ENCODE peak calls at places on chromosome 18, in seven cellular contexts. E is dorsolateral prefrontal cortex, A is fibroblast of villous mesenchyme, F is AG10803, D is GM12865, M is AG04449, J is colonic mucosa. R is an unnamed sample.

GRCh38 chr18:58013241-58014211 is 30.5 kb upstream of the NEDD4L start:
- DNase-seq in M (no peak), F (no peak), A (no peak), J (peak; percentile 78), E (no peak), D (no peak), R (no peak)

GRCh38 chr18:75247041-75247551 is 36.5 kb downstream of the TSHZ1 start:
- DNase-seq in M (no peak), A (peak; percentile 92), D (no peak), E (no peak), J (no peak), F (peak; percentile 81), R (no peak)

GRCh38 chr18:76503595-76503994 is 8.6 kb upstream of the ZNF516 start:
- DNase-seq in M (no peak), E (no peak), F (no peak), D (no peak), J (no peak), A (no peak), R (no peak)

GRCh38 chr18:75249672-75250470 is 39.3 kb downstream of the TSHZ1 start:
- DNase-seq in M (no peak), A (no peak), F (no peak), E (no peak), D (peak; percentile 16), J (no peak), R (no peak)

GRCh38 chr18:78884502-78884901 is 95.1 kb upstream of the SALL3 start:
- DNase-seq in J (no peak), D (no peak), M (no peak), F (no peak), A (no peak), E (no peak), R (no peak)

GRCh38 chr18:3722662-3723433 is 272.9 kb downstream of the TGIF1 start:
- DNase-seq in M (no peak), J (no peak), D (no peak), F (no peak), E (no peak), A (peak; percentile 82), R (no peak)

GRCh38 chr18:13613591-13614317 is 112.6 kb downstream of the FAM210A start:
- DNase-seq in M (no peak), A (no peak), E (no peak), F (no peak), D (peak; percentile 48), J (no peak), R (no peak)

GRCh38 chr18:37534627-37535026 is 31.0 kb downstream of the CELF4 start:
- DNase-seq in E (no peak), D (peak; percentile 44), J (no peak), A (no peak), F (no peak), M (no peak), R (no peak)

GRCh38 chr18:8116346-8117007 is 492.8 kb upstream of the RAB12 start:
- DNase-seq in J (no peak), E (no peak), F (peak; percentile 58), A (peak; percentile 68), M (no peak), D (no peak), R (no peak)

GRCh38 chr18:46253498-46253897 is 149.3 kb downstream of the HAUS1 start:
- DNase-seq in M (no peak), D (no peak), J (no peak), E (no peak), F (peak; percentile 49), A (peak; percentile 68), R (no peak)

GRCh38 chr18:54086046-54086802 is 138.2 kb downstream of the MBD2 start:
- DNase-seq in D (peak; percentile 54), F (no peak), M (no peak), J (no peak), A (no peak), E (no peak), R (no peak)

GRCh38 chr18:13574355-13574754 is 152.0 kb downstream of the FAM210A start:
- DNase-seq in E (no peak), A (no peak), F (no peak), D (no peak), J (no peak), M (no peak), R (no peak)

GRCh38 chr18:78986018-78986481 is 6.4 kb downstream of the SALL3 start:
- DNase-seq in M (no peak), E (no peak), A (no peak), D (no peak), J (no peak), F (no peak), R (no peak)

DNA sequence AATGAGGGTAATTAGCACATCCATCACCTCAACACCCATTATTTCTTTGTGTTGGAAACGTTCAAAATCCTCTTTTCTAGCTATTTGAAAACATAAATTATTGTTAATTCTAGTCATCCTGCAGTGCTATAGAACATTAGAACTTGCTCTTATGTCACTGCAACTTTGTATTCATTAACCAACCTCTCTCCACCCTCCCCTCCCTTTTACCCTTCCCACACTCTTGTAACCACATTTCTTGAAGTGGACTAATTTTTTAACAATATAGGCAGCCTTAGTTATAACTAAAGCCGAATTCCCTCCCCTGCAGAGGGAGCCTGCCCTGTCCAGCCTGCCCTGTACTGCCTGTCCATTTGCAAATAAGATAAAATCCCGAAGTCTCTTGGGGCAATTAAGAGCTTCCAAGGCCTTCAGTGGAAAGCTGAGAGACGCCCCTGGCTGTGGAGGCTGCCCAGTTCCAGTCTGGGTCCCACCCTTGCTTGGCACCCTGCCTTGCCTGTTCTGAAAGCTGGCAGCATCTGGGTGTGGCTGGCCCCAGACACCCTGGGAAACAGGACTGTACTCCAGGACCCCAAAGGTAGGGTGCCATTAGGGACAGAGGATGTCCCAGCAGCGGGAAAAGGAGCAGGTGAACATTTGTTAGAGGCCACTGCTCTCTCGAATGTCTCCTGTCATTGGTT is 65.1 kb downstream of the MEX3C start:
- DNase-seq in M (no peak), E (no peak), D (no peak), F (no peak), A (no peak), J (no peak), R (no peak)
- TF ChIP-seq CTCF in M (no peak), E (no peak), D (no peak), F (no peak), A (no peak), J (no peak), R (no peak)

GRCh38 chr18:48037481-48038271 is 107.2 kb upstream of the SMAD2 start:
- DNase-seq in J (no peak), A (no peak), D (no peak), F (no peak), M (no peak), E (peak; percentile 29), R (peak; percentile 69)
- TF ChIP-seq CTCF in J (peak; percentile 23), A (no peak), D (no peak), F (peak; percentile 7), M (peak; percentile 7), E (no peak), R (peak; percentile 67)

DNA sequence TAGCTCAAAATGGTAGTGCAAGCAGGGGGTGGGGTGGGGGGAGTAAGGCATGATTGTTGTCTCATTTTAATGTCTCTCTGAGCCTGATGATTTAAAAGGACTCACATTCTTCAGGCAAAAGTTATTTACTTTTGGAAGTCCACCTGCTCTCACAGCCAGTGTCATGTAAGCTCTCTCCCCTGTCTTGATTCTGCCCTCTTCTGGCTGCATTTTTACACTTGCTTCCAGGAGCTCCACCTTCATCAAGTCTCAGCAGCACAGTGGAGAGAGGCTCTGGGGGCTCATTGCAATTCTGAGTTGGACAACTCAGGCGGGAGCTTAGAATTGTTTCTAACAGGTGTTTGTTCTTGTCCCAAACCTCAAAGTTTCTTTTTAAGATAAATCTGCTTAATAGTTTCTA is 39.2 kb downstream of the GNAL start:
- DNase-seq in M (no peak), J (no peak), F (peak; percentile 6), A (peak; percentile 19), D (peak; percentile 24), E (no peak), R (peak; percentile 57)
- TF ChIP-seq CTCF in M (peak; percentile 2), J (no peak), F (peak; percentile 11), A (no peak), D (no peak), E (peak; percentile 9), R (peak; percentile 65)

DNA sequence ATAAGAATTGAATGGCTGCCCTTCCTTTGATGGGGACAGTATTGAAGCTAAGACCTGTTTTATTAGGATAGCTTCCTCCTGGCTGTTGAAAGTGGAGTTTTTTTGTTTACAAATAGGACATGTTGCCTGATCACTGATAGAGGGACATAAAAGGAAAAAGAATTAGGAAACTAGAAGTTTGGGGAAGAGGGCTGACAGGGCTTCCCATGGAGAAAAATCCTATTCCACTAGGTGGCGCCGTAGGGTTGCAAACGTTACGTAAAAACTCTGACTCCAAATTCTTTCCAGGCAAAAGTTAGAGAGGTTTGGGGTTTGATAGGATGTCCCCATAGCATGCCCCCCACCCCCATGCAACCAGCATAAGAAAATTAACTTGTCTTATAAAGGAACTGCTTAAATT is 11.1 kb upstream of the RBFA start:
- DNase-seq in M (no peak), E (no peak), F (no peak), A (no peak), D (no peak), J (no peak), R (no peak)
- TF ChIP-seq CTCF in M (no peak), E (no peak), F (peak; percentile 24), A (peak; percentile 20), D (peak; percentile 29), J (no peak), R (peak; percentile 71)

DNA sequence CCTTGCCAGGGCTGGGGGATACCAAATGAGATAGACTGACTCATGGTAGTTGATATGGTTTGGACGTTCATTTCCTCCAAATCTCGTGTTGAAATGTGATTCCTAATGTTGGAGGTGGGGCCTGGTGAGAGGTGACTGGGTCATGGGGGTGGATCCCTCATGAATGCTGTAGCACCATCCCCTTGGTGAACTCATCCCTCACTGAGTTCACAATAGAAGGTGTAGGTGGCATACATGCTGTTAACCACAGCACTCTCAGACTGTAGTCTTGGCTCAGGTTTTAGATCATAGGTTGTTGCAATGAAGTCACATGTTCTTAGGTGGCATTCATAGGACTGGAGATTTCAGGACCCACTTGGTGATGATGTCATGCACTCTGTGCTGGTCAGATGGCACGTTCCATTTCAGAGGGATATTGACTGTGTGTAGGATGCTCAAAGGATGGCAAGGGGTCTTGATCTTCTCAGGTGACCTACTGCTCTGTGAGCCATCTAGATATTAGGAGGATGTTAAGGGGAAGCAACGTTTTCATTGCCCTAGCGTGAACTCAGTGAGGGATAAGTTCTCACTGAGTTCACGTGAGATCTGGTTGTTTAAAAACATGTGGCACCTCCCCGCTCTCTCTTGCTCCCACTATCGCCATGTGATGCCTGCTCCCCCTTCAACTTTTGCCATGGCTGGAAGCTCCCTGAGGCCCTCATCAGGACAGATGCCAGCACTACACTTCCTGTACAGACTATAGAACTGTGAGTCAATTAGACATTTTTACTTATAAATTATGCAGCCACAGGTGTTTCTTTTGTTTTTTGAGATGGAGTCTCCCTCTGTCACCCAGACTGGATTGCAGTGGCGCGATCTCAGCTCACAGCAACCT is 73.8 kb upstream of the ACAA2 start:
- DNase-seq in F (no peak), M (no peak), A (no peak), D (no peak), E (no peak), J (no peak), R (peak; percentile 44)
- TF ChIP-seq CTCF in F (no peak), M (no peak), A (peak; percentile 11), D (no peak), E (no peak), J (no peak), R (peak; percentile 57)

GRCh38 chr18:23503038-23503966 is at the start of gene RMC1:
- DNase-seq in J (peak; percentile 96), M (peak; percentile 45), A (peak; percentile 95), F (peak; percentile 91), D (peak; percentile 98), E (peak; percentile 96), R (peak; percentile 94)
- TF ChIP-seq CTCF in J (no peak), M (no peak), A (no peak), F (peak; percentile 8), D (peak; percentile 17), E (peak; percentile 40), R (no peak)

R was measured in H9.